ENCODE peak calls at places on chromosome 4, in nine cellular contexts. R is ovary, P is psoas muscle, B is kidney, G is thyroid gland, L is spleen, X is esophagus muscularis mucosa, E is neural progenitor cell, Z is neuronal stem cell. O is an unnamed sample. For H3K36me3, the result is how much of the 10 kb centered on the place peaks cover.

GRCh38 chr4:137861682-137862081 is 329.4 kb upstream of the PCDH18 start:
- DNase-seq in R (no peak), P (no peak), B (no peak), G (no peak), L (no peak), X (no peak), E (peak), Z (no peak), O (no peak)

GRCh38 chr4:184097240-184097619 is 120.4 kb downstream of the ENPP6 start:
- DNase-seq in R (peak), P (peak), B (peak), G (peak), L (peak), X (no peak), E (peak), Z (no peak), O (peak)

GRCh38 chr4:84966382-84967291 is at the start of gene WDFY3:
- DNase-seq in R (peak), P (peak), B (peak), G (peak), L (peak), X (peak), E (peak), Z (peak), O (peak)

GRCh38 chr4:5990446-5991160 is 27.6 kb downstream of the C4orf50 start:
- DNase-seq in R (no peak), P (no peak), B (no peak), G (no peak), L (no peak), X (no peak), E (no peak), Z (no peak), O (no peak)

GRCh38 chr4:84632092-84632491 is 49.2 kb downstream of the CDS1 start:
- DNase-seq in R (peak), P (no peak), B (no peak), G (no peak), L (no peak), X (no peak), E (no peak), Z (no peak), O (no peak)

GRCh38 chr4:139154538-139154937 is 22.5 kb downstream of the ELF2 start:
- DNase-seq in R (no peak), P (no peak), B (no peak), G (no peak), L (no peak), X (no peak), E (no peak), Z (no peak), O (no peak)

GRCh38 chr4:80259012-80259411 is 7.5 kb upstream of the FGF5 start:
- DNase-seq in R (no peak), P (no peak), B (no peak), G (no peak), L (no peak), X (no peak), E (no peak), Z (no peak), O (no peak)

GRCh38 chr4:174244441-174244840 is 39.0 kb downstream of the FBXO8 start:
- DNase-seq in R (no peak), P (no peak), B (no peak), G (no peak), L (no peak), X (no peak), E (no peak), Z (no peak), O (no peak)

GRCh38 chr4:156815717-156816319 is 155.8 kb downstream of the PDGFC start:
- DNase-seq in R (no peak), P (no peak), B (no peak), G (no peak), L (no peak), X (no peak), E (no peak), Z (no peak), O (no peak)

GRCh38 chr4:110049951-110050925 is 137.6 kb downstream of the EGF start:
- DNase-seq in R (peak), P (no peak), B (no peak), G (peak), L (no peak), X (peak), E (peak), Z (peak), O (peak)

GRCh38 chr4:164935363-164935762 is 42.1 kb downstream of the TRIM61 start:
- DNase-seq in R (no peak), P (no peak), B (no peak), G (no peak), L (no peak), X (no peak), E (peak), Z (no peak), O (peak)

GRCh38 chr4:24722026-24722568 is 73.3 kb upstream of the SOD3 start:
- DNase-seq in R (no peak), P (no peak), B (no peak), G (no peak), L (no peak), X (no peak), E (no peak), Z (no peak), O (no peak)

GRCh38 chr4:40228497-40229365 is 31.9 kb downstream of the RHOH start:
- DNase-seq in R (no peak), P (no peak), B (no peak), G (no peak), L (no peak), X (no peak), E (peak), Z (no peak), O (peak)

GRCh38 chr4:61374612-61374920 is 174.4 kb downstream of the ADGRL3 start:
- DNase-seq in R (no peak), P (no peak), B (no peak), G (no peak), L (no peak), X (no peak), E (peak), Z (no peak), O (no peak)

GRCh38 chr4:177214935-177215334 is 94.7 kb upstream of the NEIL3 start:
- DNase-seq in R (no peak), P (no peak), B (no peak), G (no peak), L (no peak), X (no peak), E (no peak), Z (no peak), O (no peak)

GRCh38 chr4:8152865-8153257 is 5.8 kb downstream of the ABLIM2 start:
- DNase-seq in R (no peak), P (peak), B (peak), G (no peak), L (no peak), X (no peak), E (no peak), Z (no peak), O (no peak)

GRCh38 chr4:74800310-74800709 is 6.0 kb upstream of the BTC start:
- DNase-seq in R (no peak), P (no peak), B (no peak), G (no peak), L (no peak), X (no peak), E (no peak), Z (no peak), O (no peak)

GRCh38 chr4:101037938-101038413 is 309.4 kb downstream of the PPP3CA start:
- DNase-seq in R (no peak), P (no peak), B (no peak), G (no peak), L (no peak), X (no peak), E (no peak), Z (no peak), O (no peak)

GRCh38 chr4:53240573-53240972 is 125.3 kb downstream of the SCFD2 start:
- DNase-seq in R (no peak), P (no peak), B (no peak), G (no peak), L (no peak), X (no peak), E (no peak), Z (no peak), O (no peak)

GRCh38 chr4:111398906-111399330 is 746.3 kb upstream of the FAM241A start:
- DNase-seq in R (no peak), P (no peak), B (no peak), G (no peak), L (no peak), X (no peak), E (no peak), Z (no peak), O (no peak)

GRCh38 chr4:17068396-17068795 is 170.0 kb upstream of the LDB2 start:
- DNase-seq in R (no peak), P (no peak), B (no peak), G (no peak), L (no peak), X (peak), E (no peak), Z (no peak), O (no peak)

GRCh38 chr4:87270144-87270543 is 49.7 kb upstream of the KLHL8 start:
- DNase-seq in R (no peak), P (no peak), B (no peak), G (no peak), L (no peak), X (no peak), E (peak), Z (peak), O (peak)

GRCh38 chr4:158169516-158169915 is 3.3 kb downstream of the GASK1B start:
- DNase-seq in R (no peak), P (no peak), B (no peak), G (no peak), L (no peak), X (no peak), E (no peak), Z (no peak), O (no peak)
- H3K4me3 ChIP-seq in R (peak), P (peak), B (peak), G (no peak), L (peak), X (peak), E (no peak), Z (no peak), O (no peak)

GRCh38 chr4:143352720-143353119 is 16.0 kb downstream of the GAB1 start:
- DNase-seq in R (no peak), P (no peak), B (no peak), G (no peak), L (no peak), X (no peak), E (no peak), Z (no peak), O (no peak)
- H3K36me3 ChIP-seq in R (under half), P (under half), B (under half), G (under half), L (under half), X (under half), E (under half), Z (under half), O (under half)

GRCh38 chr4:113083346-113083745 is 33.9 kb downstream of the ANK2 start:
- DNase-seq in R (no peak), P (no peak), B (no peak), G (no peak), L (no peak), X (no peak), E (no peak), Z (no peak), O (no peak)
- H3K4me3 ChIP-seq in R (no peak), P (no peak), B (no peak), G (no peak), L (no peak), X (no peak), E (no peak), Z (no peak), O (no peak)

GRCh38 chr4:145153181-145153903 is 27.0 kb downstream of the OTUD4 start:
- DNase-seq in R (no peak), P (no peak), B (no peak), G (no peak), L (no peak), X (no peak), E (no peak), Z (no peak), O (no peak)
- H3K36me3 ChIP-seq in R (under half), P (half or more), B (under half), G (under half), L (half or more), X (under half), E (under half), Z (under half), O (under half)

GRCh38 chr4:10461850-10462400 is 4.7 kb upstream of the ZNF518B start:
- DNase-seq in R (no peak), P (no peak), B (no peak), G (no peak), L (no peak), X (no peak), E (no peak), Z (no peak), O (peak)
- H3K4me3 ChIP-seq in R (no peak), P (peak), B (peak), G (no peak), L (peak), X (peak), E (peak), Z (peak), O (peak)